ENCODE peak calls at places on chromosomes 1 and 21, in four cellular contexts. K is gastrocnemius medialis; F is fibroblast of lung; T is CD8-positive, alpha-beta T cell. C is an unnamed sample.

GRCh38 chr1:235495539-235495938 is 8.7 kb downstream of the B3GALNT2 start:
- DNase-seq in K (no peak), F (no peak), T (no peak), C (no peak)

GRCh38 chr1:94025383-94026340 is 95.3 kb downstream of the ABCA4 start:
- DNase-seq in K (no peak), F (peak; percentile 70), T (no peak), C (no peak)

GRCh38 chr1:116560704-116561490 is 9.9 kb downstream of the CD58 start:
- DNase-seq in K (no peak), F (no peak), T (no peak), C (no peak)

GRCh38 chr1:233294991-233295774 is at the start of gene PCNX2:
- DNase-seq in K (no peak), F (peak; percentile 84), T (peak; percentile 69), C (no peak)

GRCh38 chr21:46183910-46184624 is at the start of gene SPATC1L:
- DNase-seq in K (no peak), F (peak; percentile 85), T (peak; percentile 54), C (peak; percentile 71)

GRCh38 chr1:202063093-202063492 is 52.7 kb downstream of the ELF3 start:
- DNase-seq in K (no peak), F (peak; percentile 19), T (no peak), C (no peak)

GRCh38 chr1:9280015-9280860 is 12.5 kb upstream of the SPSB1 start:
- DNase-seq in K (no peak), F (peak; percentile 95), T (peak; percentile 44), C (no peak)

GRCh38 chr1:232627645-232628334 is 2.1 kb downstream of the SIPA1L2 start:
- DNase-seq in K (no peak), F (peak; percentile 48), T (no peak), C (no peak)

GRCh38 chr21:35508389-35508888 is 459.3 kb upstream of the RUNX1 start:
- DNase-seq in K (peak; percentile 26), F (peak; percentile 72), T (no peak), C (peak; percentile 60)

GRCh38 chr1:207017615-207018559 is 14.7 kb downstream of the C1orf116 start:
- DNase-seq in K (peak; percentile 29), F (peak; percentile 27), T (no peak), C (peak; percentile 42)

GRCh38 chr1:32609180-32609579 is 41.2 kb downstream of the ZBTB8OS start:
- DNase-seq in K (no peak), F (no peak), T (no peak), C (no peak)

GRCh38 chr1:32613472-32613871 is 36.9 kb downstream of the ZBTB8OS start:
- DNase-seq in K (no peak), F (no peak), T (no peak), C (no peak)

GRCh38 chr1:32611859-32612188 is 38.5 kb downstream of the ZBTB8OS start:
- DNase-seq in K (no peak), F (no peak), T (no peak), C (no peak)

GRCh38 chr1:32606972-32607371 is 43.4 kb downstream of the ZBTB8OS start:
- DNase-seq in K (no peak), F (no peak), T (no peak), C (no peak)

DNA sequence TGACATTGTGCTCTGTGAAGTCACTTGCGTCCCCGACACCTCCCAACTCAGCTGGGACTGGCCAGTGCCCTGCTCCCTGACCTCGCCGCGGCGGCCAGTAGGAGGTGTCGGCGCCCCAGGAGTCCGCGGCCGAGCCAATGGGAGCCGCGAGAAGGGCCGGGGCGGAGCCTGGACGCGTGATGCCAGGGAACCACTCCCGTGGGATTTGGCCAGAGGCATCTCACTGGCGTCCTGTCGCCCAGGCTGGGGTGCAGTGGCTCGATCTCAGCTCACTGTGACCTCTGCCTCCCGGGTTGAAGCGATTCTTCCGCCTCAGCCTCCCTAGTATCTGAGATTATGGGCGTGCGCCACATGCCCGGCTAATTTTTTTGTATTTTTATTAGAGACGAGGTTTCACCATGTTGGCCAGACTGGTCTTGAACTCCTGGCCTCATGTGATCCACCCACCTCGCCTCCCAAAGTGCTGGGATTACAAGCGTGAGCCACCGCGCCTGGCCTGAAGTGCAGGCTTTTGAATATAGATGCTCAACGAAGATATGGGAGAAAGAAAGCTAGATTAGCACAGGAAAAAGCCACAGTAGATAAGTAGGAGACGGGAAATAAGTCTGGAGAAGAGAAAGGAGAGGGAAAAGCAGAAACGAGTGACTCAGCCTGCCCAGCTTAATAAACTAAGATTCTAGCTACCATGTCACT is 38.0 kb downstream of the ZBTB8OS start:
- DNase-seq in K (peak; percentile 85), F (peak; percentile 74), T (peak; percentile 42), C (peak; percentile 88)
- TF ChIP-seq CTCF in K (no peak), F (peak; percentile 24), T (no peak), C (peak; percentile 56)

DNA sequence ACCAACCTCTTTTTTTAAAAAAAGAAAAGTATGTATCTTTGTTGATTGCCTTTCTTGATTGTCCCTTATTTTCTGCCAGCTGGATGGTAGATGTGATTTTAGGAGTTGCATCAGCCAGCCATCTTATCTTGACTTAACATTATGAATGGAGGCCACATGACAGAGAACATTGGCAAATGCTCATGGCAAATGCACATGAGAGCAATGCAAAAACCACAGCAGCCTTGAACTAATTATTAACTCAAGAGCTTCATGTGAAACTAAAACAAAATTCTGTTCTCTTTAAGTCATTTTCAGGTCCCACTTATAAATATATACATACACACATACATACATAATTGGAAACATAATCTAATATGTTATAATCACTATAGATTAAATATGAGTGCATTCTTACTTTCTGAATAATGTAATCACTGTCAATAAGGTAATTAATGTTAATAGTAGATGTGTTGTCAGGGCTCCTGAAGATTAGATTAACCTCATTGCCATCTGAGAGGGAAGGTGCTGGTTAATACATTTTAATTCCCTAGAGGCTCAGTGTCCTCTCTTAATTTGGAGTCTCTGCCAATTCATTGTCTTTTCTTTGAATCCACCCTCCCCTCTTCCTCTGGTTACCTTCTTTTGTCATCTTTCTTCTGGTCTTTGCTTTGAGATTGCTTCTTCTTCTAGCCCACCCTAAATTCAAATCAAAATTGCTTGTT is 962.2 kb downstream of the ADGRL2 start:
- DNase-seq in K (no peak), F (no peak), T (no peak), C (no peak)
- H3K9me3 ChIP-seq in K (no peaks in the 10 kb centered on the region), F (no peaks in the 10 kb centered on the region), T (no peaks in the 10 kb centered on the region), C (no peaks in the 10 kb centered on the region)

GRCh38 chr1:192607836-192608235 is 28.1 kb upstream of the RGS13 start:
- DNase-seq in K (no peak), F (peak; percentile 16), T (no peak), C (no peak)

GRCh38 chr1:192609110-192610079 is 26.6 kb upstream of the RGS13 start:
- DNase-seq in K (peak; percentile 9), F (no peak), T (peak; percentile 56), C (peak; percentile 25)

GRCh38 chr1:192608671-192609070 is 27.3 kb upstream of the RGS13 start:
- DNase-seq in K (no peak), F (no peak), T (no peak), C (no peak)

GRCh38 chr1:192615055-192615454 is 20.9 kb upstream of the RGS13 start:
- DNase-seq in K (no peak), F (no peak), T (no peak), C (no peak)

GRCh38 chr1:192610114-192610958 is 25.6 kb upstream of the RGS13 start:
- DNase-seq in K (no peak), F (peak; percentile 23), T (no peak), C (no peak)
- TF ChIP-seq CTCF in K (no peak), F (peak; percentile 17), T (peak; percentile 78), C (peak; percentile 67)

GRCh38 chr1:182473553-182473952 is 23.6 kb downstream of the RGSL1 start:
- DNase-seq in K (no peak), F (no peak), T (no peak), C (no peak)

GRCh38 chr1:182478238-182478637 is 28.3 kb downstream of the RGSL1 start:
- DNase-seq in K (no peak), F (no peak), T (no peak), C (no peak)

GRCh38 chr1:182476625-182477024 is 26.7 kb downstream of the RGSL1 start:
- DNase-seq in K (no peak), F (no peak), T (no peak), C (peak; percentile 32)
- H3K9me3 ChIP-seq in K (no peaks in the 10 kb centered on the region), F (no peaks in the 10 kb centered on the region), T (peaks cover 3% of the 10 kb centered on the region), C (peaks cover 28% of the 10 kb centered on the region)